ENCODE peak calls at places on chromosomes 3 and 15, in seven cellular contexts. G is A549; K is mesendoderm; X is GM23248; L is CD8-positive, alpha-beta memory T cell; A is GM23338; P is psoas muscle. E is an unnamed sample.

GRCh38 chr3:104044002-104044401 is 1322.7 kb upstream of the ALCAM start:
- DNase-seq in P (no peak), X (no peak), K (no peak), A (no peak), G (no peak), L (no peak), E (peak)

GRCh38 chr3:141454906-141455602 is 31.8 kb upstream of the RASA2 start:
- DNase-seq in K (peak), A (peak), G (peak), X (peak), L (no peak), P (no peak), E (peak)

GRCh38 chr3:184540777-184541681 is 20.6 kb upstream of the EPHB3 start:
- DNase-seq in K (peak), X (peak), G (peak), P (no peak), A (peak), L (peak), E (peak)

GRCh38 chr15:94395626-94396025 is 164.3 kb downstream of the MCTP2 start:
- DNase-seq in P (no peak), X (peak), K (no peak), A (no peak), G (no peak), L (no peak), E (peak)

GRCh38 chr3:178059836-178060235 is 476.4 kb upstream of the KCNMB2 start:
- DNase-seq in A (no peak), G (no peak), P (no peak), K (no peak), X (peak), L (no peak), E (no peak)

GRCh38 chr3:25910997-25911396 is 121.1 kb downstream of the OXSM start:
- DNase-seq in K (peak), A (peak), X (peak), P (no peak), L (no peak), G (peak), E (peak)

GRCh38 chr15:79540551-79540950 is 108.4 kb downstream of the MINAR1 start:
- DNase-seq in L (no peak), X (peak), P (no peak), G (peak), K (peak), A (peak), E (no peak)

GRCh38 chr15:42371125-42371524 is 11.8 kb downstream of the CAPN3 start:
- DNase-seq in L (no peak), K (no peak), A (peak), G (peak), X (peak), P (no peak), E (no peak)

GRCh38 chr3:44870375-44871061 is 3.9 kb upstream of the TGM4 start:
- DNase-seq in G (peak), A (no peak), X (no peak), L (no peak), K (no peak), P (no peak), E (no peak)

GRCh38 chr3:32817195-32817560 is 619 bp upstream of the TRIM71 start:
- DNase-seq in K (no peak), G (no peak), X (no peak), P (no peak), L (no peak), A (no peak), E (no peak)
- H3K4me3 ChIP-seq in K (peak), G (peak), X (peak), P (peak), L (no peak), A (peak), E (no peak)

GRCh38 chr3:169324454-169324789 is 339.1 kb downstream of the MECOM start:
- DNase-seq in X (peak), K (no peak), A (no peak), L (no peak), P (no peak), G (no peak), E (no peak)
- H3K4me3 ChIP-seq in X (peak), K (no peak), A (no peak), L (no peak), P (no peak), G (no peak), E (no peak)

GRCh38 chr15:45705510-45706473 is 71.0 kb downstream of the SQOR start:
- DNase-seq in P (peak), L (peak), G (peak), K (peak), A (peak), X (peak), E (peak)
- H3K4me3 ChIP-seq in P (peak), L (peak), G (peak), K (peak), A (peak), X (peak), E (peak)

DNA sequence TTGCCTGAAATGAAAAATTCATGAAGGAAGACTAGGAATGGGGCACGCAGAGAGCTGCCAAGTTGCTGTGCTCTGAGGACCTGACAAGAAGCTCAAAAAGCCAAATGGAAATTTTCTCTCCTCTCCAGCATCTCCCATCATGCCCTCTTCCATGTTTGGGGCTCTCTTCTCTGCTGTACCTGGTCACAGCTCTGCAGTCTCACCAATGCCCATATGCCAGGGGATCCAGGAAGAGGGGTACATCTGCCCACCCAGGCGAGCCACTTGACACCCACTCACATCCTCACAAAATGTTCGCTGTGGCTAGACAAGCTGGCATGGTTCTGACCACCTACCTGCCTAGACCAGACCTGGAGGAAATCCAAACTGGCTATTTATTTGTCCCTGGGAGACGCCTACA is 29.2 kb upstream of the ABHD2 start:
- DNase-seq in X (no peak), K (no peak), A (no peak), P (no peak), G (no peak), L (no peak), E (no peak)
- H3K4me3 ChIP-seq in X (no peak), K (no peak), A (no peak), P (no peak), G (no peak), L (no peak), E (no peak)

GRCh38 chr3:66390013-66390412 is 110.8 kb downstream of the LRIG1 start:
- DNase-seq in A (no peak), K (no peak), L (no peak), X (no peak), P (no peak), G (no peak), E (no peak)
- H3K4me3 ChIP-seq in A (no peak), K (no peak), L (no peak), X (no peak), P (no peak), G (no peak), E (no peak)

DNA sequence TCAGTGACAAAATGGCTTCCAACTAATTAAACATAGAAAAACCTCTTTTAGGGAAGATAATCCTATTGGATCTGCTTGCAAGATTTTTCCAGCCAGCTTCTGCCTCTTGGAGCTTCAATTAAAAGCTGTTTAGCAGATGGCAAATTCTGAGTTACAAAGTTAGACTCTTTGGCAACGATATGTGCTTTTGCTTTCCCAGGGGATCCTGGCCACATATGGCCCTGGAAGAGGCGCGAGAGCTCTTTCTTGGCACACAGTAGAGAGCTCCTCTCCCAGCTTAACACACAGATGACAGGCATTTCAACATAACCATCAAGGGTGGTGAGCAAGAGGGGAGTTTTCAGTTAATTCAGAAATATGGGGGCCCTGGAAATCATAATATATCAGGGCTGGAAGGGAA is 41.6 kb upstream of the GALNT15 start:
- DNase-seq in L (no peak), G (no peak), P (no peak), X (peak), K (no peak), A (no peak), E (no peak)
- H3K4me3 ChIP-seq in L (no peak), G (no peak), P (no peak), X (no peak), K (no peak), A (no peak), E (no peak)

DNA sequence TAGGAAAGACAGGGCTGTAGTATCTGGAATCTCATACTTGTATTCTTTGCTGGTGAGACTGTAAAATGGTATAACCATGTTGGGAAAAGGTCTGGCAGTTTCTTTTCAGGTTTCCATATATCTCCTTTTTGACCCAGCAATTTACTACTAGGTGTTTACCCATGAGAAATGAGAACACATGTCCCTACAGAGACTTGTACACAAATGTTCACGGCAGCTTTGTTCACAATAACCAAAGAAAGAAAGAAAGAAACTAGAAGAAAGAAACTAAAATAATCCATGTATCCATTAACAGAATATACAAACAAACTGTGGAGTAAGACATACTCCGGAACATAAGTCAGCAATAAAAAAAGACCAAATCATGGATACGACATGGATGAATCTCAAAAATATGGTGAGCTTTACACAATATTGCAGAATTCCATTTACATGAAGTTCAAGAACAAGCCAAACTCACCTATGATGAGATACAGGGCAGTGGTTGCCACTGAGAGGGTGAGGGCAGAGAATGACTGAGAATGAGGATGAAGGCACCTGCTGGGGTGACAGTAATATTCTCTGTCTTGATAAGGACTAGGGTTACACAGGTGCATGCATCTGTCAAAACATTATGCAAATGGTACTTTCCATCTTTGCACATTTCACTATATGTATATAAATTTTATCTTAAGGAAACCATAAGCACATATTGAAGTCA is 2.7 kb downstream of the RFTN1 start:
- DNase-seq in K (no peak), G (no peak), X (no peak), L (no peak), P (no peak), A (no peak), E (no peak)
- H3K4me3 ChIP-seq in K (no peak), G (no peak), X (peak), L (peak), P (peak), A (no peak), E (no peak)

GRCh38 chr15:31234815-31235214 is 91.8 kb upstream of the KLF13 start:
- DNase-seq in X (no peak), L (no peak), A (no peak), K (no peak), P (no peak), G (no peak), E (no peak)

GRCh38 chr15:31237042-31237324 is 89.7 kb upstream of the KLF13 start:
- DNase-seq in G (no peak), A (no peak), X (no peak), P (no peak), K (no peak), L (no peak), E (no peak)

GRCh38 chr15:31238369-31238768 is 88.3 kb upstream of the KLF13 start:
- DNase-seq in X (no peak), L (no peak), P (no peak), G (no peak), K (no peak), A (no peak), E (no peak)

GRCh38 chr15:31235298-31236183 is 91.1 kb upstream of the KLF13 start:
- DNase-seq in L (no peak), G (peak), P (no peak), A (no peak), X (peak), K (no peak), E (peak)

GRCh38 chr15:31236184-31237041 is 90.2 kb upstream of the KLF13 start:
- DNase-seq in G (peak), K (peak), L (no peak), P (peak), A (no peak), X (peak), E (peak)
- H3K4me3 ChIP-seq in G (no peak), K (no peak), L (no peak), P (peak), A (no peak), X (peak), E (no peak)

DNA sequence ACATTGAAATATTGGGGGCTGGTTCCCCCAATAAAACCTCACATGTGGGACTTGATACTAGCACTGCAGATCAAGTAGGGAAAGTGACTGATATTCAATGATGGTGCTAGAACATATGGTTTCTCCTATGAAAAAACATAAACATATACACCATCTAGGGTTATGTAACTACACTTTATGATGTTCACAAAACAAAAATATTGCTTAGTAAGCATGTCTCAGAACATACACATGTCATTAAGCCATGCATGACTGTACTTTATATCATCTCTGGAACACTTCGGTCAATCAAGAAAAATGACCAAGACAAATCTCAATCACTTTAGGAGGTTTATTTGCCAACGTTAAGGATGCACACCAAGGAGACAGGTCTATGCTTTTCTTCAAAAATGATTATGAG is 57.4 kb downstream of the ZNF717 start:
- DNase-seq in A (no peak), G (no peak), X (no peak), P (no peak), K (no peak), L (no peak), E (no peak)
- H3K4me3 ChIP-seq in A (no peak), G (no peak), X (no peak), P (no peak), K (no peak), L (no peak), E (no peak)

E was measured in epithelial cell of esophagus.